ENCODE peak calls at places on chromosomes 16 and 17, in seven cellular contexts. One of them, this sample, is unnamed.

GRCh38 chr16:52537463-52537862 is 9.5 kb downstream of the TOX3 start:
- DNase-seq in aorta: no peak
- DNase-seq in left ventricle myocardium inferior: no peak
- DNase-seq in Caco-2: no peak
- DNase-seq in A549: peak; percentile 22
- DNase-seq in fibroblast of villous mesenchyme: no peak
- DNase-seq in sigmoid colon: no peak
- DNase-seq in this sample: no peak

GRCh38 chr17:40453881-40454630 is 10.8 kb downstream of the IGFBP4 start:
- DNase-seq in Caco-2: no peak
- DNase-seq in aorta: no peak
- DNase-seq in A549: no peak
- DNase-seq in left ventricle myocardium inferior: no peak
- DNase-seq in sigmoid colon: no peak
- DNase-seq in fibroblast of villous mesenchyme: no peak
- DNase-seq in this sample: no peak

GRCh38 chr17:31722251-31723056 is 136.6 kb downstream of the COPRS start:
- DNase-seq in left ventricle myocardium inferior: no peak
- DNase-seq in A549: no peak
- DNase-seq in Caco-2: no peak
- DNase-seq in aorta: no peak
- DNase-seq in fibroblast of villous mesenchyme: peak; percentile 72
- DNase-seq in sigmoid colon: no peak
- DNase-seq in this sample: no peak

GRCh38 chr16:89863741-89864391 is 9.5 kb upstream of the TCF25 start:
- DNase-seq in left ventricle myocardium inferior: peak; percentile 36
- DNase-seq in Caco-2: no peak
- DNase-seq in aorta: no peak
- DNase-seq in sigmoid colon: no peak
- DNase-seq in fibroblast of villous mesenchyme: peak; percentile 24
- DNase-seq in A549: no peak
- DNase-seq in this sample: peak; percentile 46

GRCh38 chr17:10733666-10734065 is 3.8 kb upstream of the TMEM220 start:
- DNase-seq in A549: no peak
- DNase-seq in aorta: no peak
- DNase-seq in fibroblast of villous mesenchyme: no peak
- DNase-seq in sigmoid colon: no peak
- DNase-seq in left ventricle myocardium inferior: no peak
- DNase-seq in Caco-2: no peak
- DNase-seq in this sample: no peak

GRCh38 chr17:79664925-79665738 is 54.3 kb upstream of the RBFOX3 start:
- DNase-seq in fibroblast of villous mesenchyme: peak; percentile 13
- DNase-seq in aorta: peak; percentile 86
- DNase-seq in A549: no peak
- DNase-seq in left ventricle myocardium inferior: peak; percentile 75
- DNase-seq in sigmoid colon: peak; percentile 96
- DNase-seq in Caco-2: peak; percentile 66
- DNase-seq in this sample: no peak

GRCh38 chr17:10775058-10775457 is 28.8 kb downstream of the TMEM238L start:
- DNase-seq in aorta: no peak
- DNase-seq in A549: no peak
- DNase-seq in Caco-2: no peak
- DNase-seq in sigmoid colon: peak; percentile 41
- DNase-seq in fibroblast of villous mesenchyme: no peak
- DNase-seq in left ventricle myocardium inferior: no peak
- DNase-seq in this sample: no peak

GRCh38 chr16:50616386-50616785 is 64.7 kb downstream of the SNX20 start:
- DNase-seq in left ventricle myocardium inferior: no peak
- DNase-seq in A549: no peak
- DNase-seq in sigmoid colon: peak; percentile 75
- DNase-seq in fibroblast of villous mesenchyme: no peak
- DNase-seq in Caco-2: no peak
- DNase-seq in aorta: no peak
- DNase-seq in this sample: no peak

GRCh38 chr16:16009396-16009795 is 60.0 kb downstream of the ABCC1 start:
- DNase-seq in A549: no peak
- DNase-seq in left ventricle myocardium inferior: peak; percentile 69
- DNase-seq in sigmoid colon: no peak
- DNase-seq in fibroblast of villous mesenchyme: no peak
- DNase-seq in Caco-2: no peak
- DNase-seq in aorta: no peak
- DNase-seq in this sample: no peak

GRCh38 chr17:56148333-56148732 is 4.9 kb upstream of the ANKFN1 start:
- DNase-seq in aorta: no peak
- DNase-seq in A549: no peak
- DNase-seq in left ventricle myocardium inferior: no peak
- DNase-seq in Caco-2: peak; percentile 38
- DNase-seq in sigmoid colon: no peak
- DNase-seq in fibroblast of villous mesenchyme: no peak
- DNase-seq in this sample: no peak

GRCh38 chr16:28086496-28087139 is 23.1 kb upstream of the GSG1L start:
- DNase-seq in sigmoid colon: no peak
- DNase-seq in Caco-2: no peak
- DNase-seq in fibroblast of villous mesenchyme: no peak
- DNase-seq in A549: no peak
- DNase-seq in aorta: no peak
- DNase-seq in left ventricle myocardium inferior: no peak
- DNase-seq in this sample: no peak

GRCh38 chr17:63529711-63530556 is 6.8 kb downstream of the KCNH6 start:
- DNase-seq in Caco-2: no peak
- DNase-seq in aorta: no peak
- DNase-seq in left ventricle myocardium inferior: no peak
- DNase-seq in A549: no peak
- DNase-seq in sigmoid colon: no peak
- DNase-seq in fibroblast of villous mesenchyme: no peak
- DNase-seq in this sample: no peak

GRCh38 chr16:87149051-87149450 is 168.1 kb downstream of the C16orf95 start:
- DNase-seq in sigmoid colon: no peak
- DNase-seq in fibroblast of villous mesenchyme: no peak
- DNase-seq in left ventricle myocardium inferior: no peak
- DNase-seq in aorta: no peak
- DNase-seq in Caco-2: no peak
- DNase-seq in A549: no peak
- DNase-seq in this sample: no peak

GRCh38 chr16:89072216-89073130 is 21.2 kb upstream of the ACSF3 start:
- DNase-seq in A549: no peak
- DNase-seq in Caco-2: no peak
- DNase-seq in left ventricle myocardium inferior: peak; percentile 31
- DNase-seq in sigmoid colon: peak; percentile 79
- DNase-seq in aorta: no peak
- DNase-seq in fibroblast of villous mesenchyme: peak; percentile 63
- DNase-seq in this sample: no peak

GRCh38 chr17:68013385-68013784 is 17.1 kb upstream of the C17orf58 start:
- DNase-seq in left ventricle myocardium inferior: no peak
- DNase-seq in aorta: no peak
- DNase-seq in A549: no peak
- DNase-seq in fibroblast of villous mesenchyme: no peak
- DNase-seq in Caco-2: no peak
- DNase-seq in sigmoid colon: no peak
- DNase-seq in this sample: no peak

GRCh38 chr17:68006797-68007196 is 10.5 kb upstream of the C17orf58 start:
- DNase-seq in left ventricle myocardium inferior: peak; percentile 33
- DNase-seq in aorta: no peak
- DNase-seq in fibroblast of villous mesenchyme: no peak
- DNase-seq in sigmoid colon: no peak
- DNase-seq in A549: no peak
- DNase-seq in Caco-2: no peak
- DNase-seq in this sample: no peak

GRCh38 chr17:68016838-68017237 is 18.7 kb upstream of the KPNA2 start:
- DNase-seq in Caco-2: no peak
- DNase-seq in sigmoid colon: no peak
- DNase-seq in left ventricle myocardium inferior: no peak
- DNase-seq in fibroblast of villous mesenchyme: no peak
- DNase-seq in A549: no peak
- DNase-seq in aorta: no peak
- DNase-seq in this sample: no peak

GRCh38 chr17:68015081-68015723 is 18.9 kb upstream of the C17orf58 start:
- DNase-seq in A549: no peak
- DNase-seq in left ventricle myocardium inferior: no peak
- DNase-seq in aorta: no peak
- DNase-seq in fibroblast of villous mesenchyme: no peak
- DNase-seq in Caco-2: no peak
- DNase-seq in sigmoid colon: no peak
- DNase-seq in this sample: no peak

GRCh38 chr17:68011199-68011665 is 15.0 kb upstream of the C17orf58 start:
- DNase-seq in A549: peak; percentile 71
- DNase-seq in fibroblast of villous mesenchyme: peak; percentile 28
- DNase-seq in aorta: peak; percentile 80
- DNase-seq in left ventricle myocardium inferior: peak; percentile 56
- DNase-seq in sigmoid colon: no peak
- DNase-seq in Caco-2: peak; percentile 63
- DNase-seq in this sample: peak; percentile 28
- H3K4me3 ChIP-seq in A549: peak overlapping the region; percentile 38
- H3K4me3 ChIP-seq in fibroblast of villous mesenchyme: no peak overlapping the region
- H3K4me3 ChIP-seq in aorta: no peak overlapping the region
- H3K4me3 ChIP-seq in left ventricle myocardium inferior: no peak overlapping the region
- H3K4me3 ChIP-seq in sigmoid colon: no peak overlapping the region
- H3K4me3 ChIP-seq in Caco-2: no peak overlapping the region
- H3K4me3 ChIP-seq in this sample: peak overlapping the region; percentile 37

GRCh38 chr16:19379838-19380237 is 37.8 kb upstream of the TMC5 start:
- DNase-seq in left ventricle myocardium inferior: no peak
- DNase-seq in A549: no peak
- DNase-seq in sigmoid colon: no peak
- DNase-seq in Caco-2: no peak
- DNase-seq in fibroblast of villous mesenchyme: no peak
- DNase-seq in aorta: no peak
- DNase-seq in this sample: no peak
- H3K4me3 ChIP-seq in left ventricle myocardium inferior: no peak overlapping the region
- H3K4me3 ChIP-seq in A549: no peak overlapping the region
- H3K4me3 ChIP-seq in sigmoid colon: no peak overlapping the region
- H3K4me3 ChIP-seq in Caco-2: no peak overlapping the region
- H3K4me3 ChIP-seq in fibroblast of villous mesenchyme: no peak overlapping the region
- H3K4me3 ChIP-seq in aorta: no peak overlapping the region
- H3K4me3 ChIP-seq in this sample: no peak overlapping the region

DNA sequence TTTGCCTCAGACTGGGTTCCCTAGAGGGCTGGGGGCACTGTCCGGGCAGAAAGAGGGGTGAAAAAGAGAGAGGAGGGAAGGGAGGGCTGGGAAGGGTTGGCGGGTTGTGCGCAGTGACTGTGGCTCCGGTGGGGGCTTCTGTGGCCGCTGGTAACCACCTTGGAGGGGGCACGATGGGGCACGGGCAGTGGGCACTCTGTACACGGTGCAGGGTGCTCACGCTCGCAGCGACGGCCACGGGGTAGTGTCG is 591 bp downstream of the PLLP start:
- DNase-seq in A549: no peak
- DNase-seq in aorta: peak; percentile 73
- DNase-seq in sigmoid colon: no peak
- DNase-seq in left ventricle myocardium inferior: no peak
- DNase-seq in fibroblast of villous mesenchyme: no peak
- DNase-seq in Caco-2: no peak
- DNase-seq in this sample: no peak
- H3K4me3 ChIP-seq in A549: peak overlapping the region; percentile 58
- H3K4me3 ChIP-seq in aorta: no peak overlapping the region
- H3K4me3 ChIP-seq in sigmoid colon: peak overlapping the region; percentile 60
- H3K4me3 ChIP-seq in left ventricle myocardium inferior: peak overlapping the region; percentile 75
- H3K4me3 ChIP-seq in fibroblast of villous mesenchyme: no peak overlapping the region
- H3K4me3 ChIP-seq in Caco-2: peak overlapping the region; percentile 99
- H3K4me3 ChIP-seq in this sample: peak overlapping the region; percentile 60

DNA sequence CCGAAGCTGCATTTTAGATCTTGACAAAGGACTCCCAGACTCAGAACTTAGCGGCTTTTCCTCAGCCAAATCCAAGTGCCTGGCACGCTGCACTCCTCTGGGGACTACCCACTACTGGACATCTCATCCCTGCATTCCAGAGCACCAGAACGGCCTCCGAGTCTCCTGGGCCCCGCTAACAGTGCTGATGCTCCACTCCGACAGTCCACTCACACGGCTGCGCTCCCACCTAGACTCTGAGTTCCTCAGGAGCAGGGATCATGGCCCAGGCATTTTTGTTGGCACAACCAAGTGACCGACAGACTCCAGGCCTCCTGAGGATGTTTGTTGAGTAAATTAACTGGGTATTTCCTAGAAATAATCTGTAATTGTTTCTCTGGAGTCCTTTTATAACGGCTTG is 79.1 kb downstream of the NDEL1 start:
- DNase-seq in A549: no peak
- DNase-seq in sigmoid colon: no peak
- DNase-seq in Caco-2: no peak
- DNase-seq in aorta: no peak
- DNase-seq in fibroblast of villous mesenchyme: no peak
- DNase-seq in left ventricle myocardium inferior: no peak
- DNase-seq in this sample: no peak
- H3K4me3 ChIP-seq in A549: no peak overlapping the region
- H3K4me3 ChIP-seq in sigmoid colon: no peak overlapping the region
- H3K4me3 ChIP-seq in Caco-2: no peak overlapping the region
- H3K4me3 ChIP-seq in aorta: no peak overlapping the region
- H3K4me3 ChIP-seq in fibroblast of villous mesenchyme: no peak overlapping the region
- H3K4me3 ChIP-seq in left ventricle myocardium inferior: no peak overlapping the region
- H3K4me3 ChIP-seq in this sample: no peak overlapping the region

DNA sequence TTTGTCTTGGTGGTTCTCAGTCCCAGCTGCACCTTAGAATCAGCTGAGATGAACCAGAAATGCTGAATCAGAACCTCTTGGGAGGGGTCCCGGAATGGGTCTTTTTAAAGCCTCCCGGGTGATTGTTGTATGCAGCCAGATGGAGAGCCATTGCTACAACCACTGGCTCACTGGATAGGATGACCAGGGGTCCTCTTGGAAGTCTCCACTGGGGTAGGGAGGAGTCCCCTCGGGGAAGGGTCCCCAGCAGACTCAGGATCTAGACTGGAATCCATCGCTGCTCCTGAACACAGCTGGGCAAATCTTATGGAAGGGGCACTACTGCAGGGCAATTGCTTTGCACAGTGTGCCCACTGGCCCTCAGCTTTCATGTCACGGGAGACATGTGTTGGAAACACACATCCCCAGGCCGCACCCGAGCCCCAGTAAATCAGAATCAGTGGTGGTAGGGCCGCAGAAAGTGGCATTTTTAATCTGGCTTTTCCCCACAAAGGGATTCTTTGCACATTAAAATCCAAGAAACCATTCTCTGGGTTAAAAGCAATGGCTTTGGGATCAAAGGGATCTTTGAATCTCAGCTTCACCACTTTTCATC is 117.3 kb downstream of the IRX5 start:
- DNase-seq in Caco-2: no peak
- DNase-seq in sigmoid colon: peak; percentile 11
- DNase-seq in aorta: no peak
- DNase-seq in A549: no peak
- DNase-seq in fibroblast of villous mesenchyme: no peak
- DNase-seq in left ventricle myocardium inferior: no peak
- DNase-seq in this sample: no peak
- H3K4me3 ChIP-seq in Caco-2: no peak overlapping the region
- H3K4me3 ChIP-seq in sigmoid colon: no peak overlapping the region
- H3K4me3 ChIP-seq in aorta: no peak overlapping the region
- H3K4me3 ChIP-seq in A549: no peak overlapping the region
- H3K4me3 ChIP-seq in fibroblast of villous mesenchyme: no peak overlapping the region
- H3K4me3 ChIP-seq in left ventricle myocardium inferior: no peak overlapping the region
- H3K4me3 ChIP-seq in this sample: no peak overlapping the region

GRCh38 chr17:36149296-36149820 is 27.1 kb downstream of the TBC1D3B start:
- DNase-seq in aorta: peak; percentile 87
- DNase-seq in Caco-2: no peak
- DNase-seq in sigmoid colon: peak; percentile 64
- DNase-seq in A549: peak; percentile 14
- DNase-seq in fibroblast of villous mesenchyme: peak; percentile 19
- DNase-seq in left ventricle myocardium inferior: peak; percentile 21
- DNase-seq in this sample: no peak
- H3K4me3 ChIP-seq in aorta: no peak overlapping the region
- H3K4me3 ChIP-seq in Caco-2: no peak overlapping the region
- H3K4me3 ChIP-seq in sigmoid colon: no peak overlapping the region
- H3K4me3 ChIP-seq in A549: no peak overlapping the region
- H3K4me3 ChIP-seq in fibroblast of villous mesenchyme: no peak overlapping the region
- H3K4me3 ChIP-seq in left ventricle myocardium inferior: peak overlapping the region; percentile 19
- H3K4me3 ChIP-seq in this sample: no peak overlapping the region

This sample was measured in naive thymus-derived CD4-positive, alpha-beta T cell.